ENCODE peak calls at places on chromosomes 2 and 18, in five cellular contexts. U is fibroblast of pulmonary artery, J is BE2C, C is tibial artery, H is stomach. N is an unnamed sample.
A peak's percentile ranks its signal among the peaks of the same experiment; 100 is the strongest.

GRCh38 chr2:64142817-64143153 is 1.4 kb downstream of the PELI1 start:
- DNase-seq in U (no peak), J (no peak), C (no peak), H (no peak), N (no peak)

GRCh38 chr2:98505311-98505808 is 60.7 kb downstream of the INPP4A start:
- DNase-seq in U (no peak), J (no peak), C (peak; percentile 50), H (peak; percentile 42), N (no peak)

GRCh38 chr2:160347269-160347863 is 146.2 kb downstream of the RBMS1 start:
- DNase-seq in U (peak; percentile 46), J (no peak), C (no peak), H (no peak), N (no peak)

GRCh38 chr2:218798767-218799504 is 17.0 kb downstream of the CYP27A1 start:
- DNase-seq in U (peak; percentile 20), J (peak; percentile 36), C (no peak), H (peak; percentile 60), N (no peak)

GRCh38 chr2:130252880-130253645 is 54.8 kb upstream of the TUBA3E start:
- DNase-seq in U (peak; percentile 12), J (no peak), C (no peak), H (no peak), N (no peak)

GRCh38 chr2:204177977-204178522 is 241.5 kb downstream of the ICOS start:
- DNase-seq in U (peak; percentile 16), J (peak; percentile 31), C (peak; percentile 43), H (peak; percentile 56), N (no peak)

GRCh38 chr2:62998949-62999348 is 51.7 kb upstream of the OTX1 start:
- DNase-seq in U (peak; percentile 8), J (no peak), C (no peak), H (no peak), N (no peak)

GRCh38 chr2:164145093-164145987 is 409.5 kb upstream of the FIGN start:
- DNase-seq in U (peak; percentile 14), J (no peak), C (no peak), H (no peak), N (no peak)

GRCh38 chr2:202494300-202494699 is 118.2 kb downstream of the BMPR2 start:
- DNase-seq in U (peak; percentile 76), J (peak; percentile 24), C (no peak), H (no peak), N (no peak)

GRCh38 chr2:105843797-105844374 is 99.2 kb downstream of the NCK2 start:
- DNase-seq in U (no peak), J (no peak), C (no peak), H (no peak), N (no peak)

GRCh38 chr2:206392118-206392517 is 51.2 kb upstream of the ADAM23 start:
- DNase-seq in U (peak; percentile 68), J (peak; percentile 60), C (no peak), H (no peak), N (no peak)

GRCh38 chr2:88126772-88127637 is 857 bp downstream of the FABP1 start:
- DNase-seq in U (no peak), J (no peak), C (no peak), H (no peak), N (peak; percentile 64)

GRCh38 chr2:134982603-134983002 is 64.0 kb downstream of the CCNT2 start:
- DNase-seq in U (no peak), J (no peak), C (no peak), H (no peak), N (no peak)

GRCh38 chr2:161766334-161766733 is 142.1 kb downstream of the SLC4A10 start:
- DNase-seq in U (no peak), J (no peak), C (no peak), H (no peak), N (no peak)

GRCh38 chr2:45533771-45534170 is 77.3 kb downstream of the SRBD1 start:
- DNase-seq in U (no peak), J (no peak), C (no peak), H (no peak), N (no peak)

GRCh38 chr2:159124441-159124911 is 156.0 kb downstream of the TANC1 start:
- DNase-seq in U (peak; percentile 93), J (no peak), C (peak; percentile 38), H (peak; percentile 34), N (no peak)

GRCh38 chr18:75823376-75823950 is 396.0 kb upstream of the SMIM21 start:
- DNase-seq in U (no peak), J (no peak), C (no peak), H (no peak), N (no peak)

GRCh38 chr2:145854039-145854755 is 1334.3 kb upstream of the ZEB2 start:
- DNase-seq in U (no peak), J (no peak), C (no peak), H (no peak), N (no peak)

GRCh38 chr18:11324956-11325873 is 175.8 kb upstream of the PIEZO2 start:
- DNase-seq in U (peak; percentile 71), J (no peak), C (no peak), H (no peak), N (no peak)

GRCh38 chr2:158753561-158754302 is 41.4 kb upstream of the DAPL1 start:
- DNase-seq in U (peak; percentile 79), J (peak; percentile 22), C (no peak), H (peak; percentile 33), N (no peak)

GRCh38 chr2:71784734-71785549 is 331.6 kb downstream of the DYSF start:
- DNase-seq in U (no peak), J (no peak), C (no peak), H (no peak), N (peak; percentile 60)

GRCh38 chr2:22999951-23000350 is 385.0 kb upstream of the KLHL29 start:
- DNase-seq in U (no peak), J (no peak), C (no peak), H (no peak), N (no peak)

GRCh38 chr18:22558945-22559385 is 141.2 kb upstream of the CTAGE1 start:
- DNase-seq in U (peak; percentile 76), J (peak; percentile 50), C (peak; percentile 75), H (peak; percentile 47), N (no peak)

GRCh38 chr2:48423376-48423775 is 106.6 kb upstream of the STON1 start:
- DNase-seq in U (peak; percentile 76), J (no peak), C (no peak), H (no peak), N (no peak)

GRCh38 chr2:204751472-204751871 is 206.2 kb downstream of the PARD3B start:
- DNase-seq in U (no peak), J (no peak), C (no peak), H (no peak), N (no peak)

GRCh38 chr2:140687825-140688224 is 1443.0 kb downstream of the LRP1B start:
- DNase-seq in U (no peak), J (no peak), C (no peak), H (no peak), N (no peak)

GRCh38 chr2:73301636-73302035 is 8.3 kb upstream of the EGR4 start:
- DNase-seq in U (no peak), J (no peak), C (no peak), H (no peak), N (no peak)

GRCh38 chr2:174331731-174332606 is 2.8 kb upstream of the SP9 start:
- DNase-seq in U (no peak), J (no peak), C (no peak), H (no peak), N (no peak)

GRCh38 chr2:232839680-232840079 is 30.4 kb upstream of the SNORC start:
- DNase-seq in U (no peak), J (no peak), C (peak; percentile 71), H (peak; percentile 51), N (no peak)

GRCh38 chr2:232838406-232838874 is 31.6 kb upstream of the SNORC start:
- DNase-seq in U (no peak), J (no peak), C (no peak), H (no peak), N (no peak)

GRCh38 chr2:232842689-232843088 is 27.4 kb upstream of the SNORC start:
- DNase-seq in U (peak; percentile 35), J (no peak), C (no peak), H (no peak), N (no peak)

GRCh38 chr2:232846055-232846454 is 24.0 kb upstream of the SNORC start:
- DNase-seq in U (no peak), J (no peak), C (no peak), H (no peak), N (no peak)

GRCh38 chr2:232843860-232844259 is 26.2 kb upstream of the SNORC start:
- DNase-seq in U (no peak), J (no peak), C (no peak), H (no peak), N (no peak)
- TF ChIP-seq CTCF in U (peak; percentile 9), J (peak; percentile 31), C (no peak), H (no peak), N (peak; percentile 17)

GRCh38 chr18:67456691-67457090 is 59.8 kb downstream of the DSEL start:
- DNase-seq in U (peak; percentile 42), J (no peak), C (no peak), H (no peak), N (no peak)
- TF ChIP-seq CTCF in U (peak; percentile 32), J (peak; percentile 12), C (no peak), H (no peak), N (peak; percentile 11)

DNA sequence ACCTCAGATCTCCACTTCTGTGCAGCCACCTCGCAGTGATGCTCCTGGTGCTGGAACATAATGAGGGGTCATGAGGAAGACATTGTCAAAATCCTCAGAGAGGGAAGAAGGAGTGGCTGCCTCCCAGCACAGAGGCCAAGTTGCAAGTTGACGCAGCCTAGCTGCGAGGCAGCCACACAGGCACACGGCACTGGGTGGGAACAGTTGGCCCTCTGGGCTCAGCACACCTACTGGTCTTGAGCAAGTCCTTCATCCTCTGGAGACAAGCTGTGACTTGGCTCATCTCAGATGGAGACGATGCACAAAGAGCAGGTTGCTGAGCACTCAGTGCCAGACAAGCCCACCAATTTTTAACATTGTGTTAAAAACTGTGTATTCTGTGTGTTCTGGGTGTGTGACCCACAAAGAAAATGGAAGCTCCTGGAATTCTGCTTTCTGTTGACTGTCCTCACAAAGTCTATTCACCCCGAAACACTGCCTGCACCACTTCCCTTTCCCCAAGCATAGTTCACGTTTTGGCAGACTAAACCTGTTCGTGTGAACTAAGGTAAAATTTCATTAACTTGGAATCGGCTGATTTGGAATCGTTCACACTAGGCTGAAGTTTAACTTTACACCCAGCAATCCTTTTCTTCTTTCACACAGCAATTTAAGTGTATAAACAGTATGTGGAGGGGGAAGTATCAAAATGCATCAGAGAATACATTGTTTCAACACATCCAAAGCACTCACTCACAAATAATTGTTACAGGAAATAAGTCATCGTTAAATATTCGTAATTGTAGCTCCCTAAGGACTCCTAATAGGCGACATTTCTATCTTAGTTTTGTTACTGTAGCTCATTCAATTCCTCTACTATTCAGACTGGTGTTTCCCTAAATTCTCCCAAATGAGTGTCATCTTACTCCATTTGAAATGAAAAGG is 266.6 kb upstream of the ID2 start:
- DNase-seq in U (no peak), J (no peak), C (no peak), H (no peak), N (no peak)
- TF ChIP-seq CTCF in U (no peak), J (no peak), C (no peak), H (no peak), N (no peak)

DNA sequence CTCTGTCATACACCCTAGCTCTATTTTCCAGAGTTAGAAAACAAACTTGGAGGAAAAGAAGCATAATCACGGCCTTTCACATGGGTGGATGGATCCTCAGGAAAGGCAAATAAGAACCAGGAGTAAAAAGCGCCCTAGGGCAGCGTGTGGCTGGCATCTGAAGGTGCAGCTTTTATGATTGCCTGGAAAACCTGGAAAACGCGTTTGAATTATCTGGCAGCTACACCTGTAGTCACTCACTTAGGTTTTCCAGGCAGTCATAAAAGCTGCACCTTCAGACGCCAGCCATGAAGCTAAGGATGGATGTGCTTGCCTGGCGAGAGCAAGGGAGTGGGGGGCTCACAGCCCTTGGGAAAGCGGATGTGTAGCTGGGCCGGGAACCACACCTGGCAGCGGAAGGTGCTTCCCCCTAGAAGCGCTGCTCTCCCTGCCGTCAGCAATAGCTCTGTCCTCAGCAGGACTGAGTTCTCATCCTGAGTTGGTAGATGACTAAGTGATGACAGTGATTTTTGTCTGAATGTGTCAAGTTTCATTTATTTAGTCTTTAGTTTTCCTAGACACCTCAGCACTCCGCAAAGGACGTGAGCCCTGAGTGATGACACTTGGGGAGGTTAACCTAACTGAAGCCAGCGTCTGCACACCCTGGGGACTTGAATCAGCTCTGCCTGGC is 82.0 kb downstream of the DCDC2C start:
- DNase-seq in U (no peak), J (no peak), C (no peak), H (no peak), N (peak; percentile 46)
- TF ChIP-seq CTCF in U (no peak), J (no peak), C (no peak), H (no peak), N (no peak)